ENCODE peak calls at places on chromosomes 3 and 15, in nine cellular contexts. L, G, B, M, I, W, P, V and S are unnamed samples.

GRCh38 chr3:166257715-166258114 is 420.5 kb upstream of the BCHE start:
- DNase-seq in L (peak), G (no peak), B (no peak), M (no peak), I (no peak), W (no peak), P (no peak), V (no peak), S (no peak)

GRCh38 chr3:159319156-159319555 is 517.3 kb downstream of the MFSD1 start:
- DNase-seq in L (no peak), G (no peak), B (no peak), M (no peak), I (no peak), W (no peak), P (no peak), V (no peak), S (no peak)

GRCh38 chr3:160400048-160400630 is 689 bp downstream of the SMC4 start:
- DNase-seq in L (peak), G (no peak), B (peak), M (peak), I (peak), W (peak), P (peak), V (peak), S (peak)

GRCh38 chr3:165667676-165668075 is 169.5 kb downstream of the BCHE start:
- DNase-seq in L (no peak), G (no peak), B (no peak), M (no peak), I (no peak), W (no peak), P (no peak), V (no peak), S (no peak)

GRCh38 chr3:62749130-62749529 is 126.1 kb downstream of the CADPS start:
- DNase-seq in L (no peak), G (no peak), B (no peak), M (no peak), I (no peak), W (no peak), P (no peak), V (no peak), S (no peak)

GRCh38 chr3:115436767-115437301 is 186.5 kb upstream of the GAP43 start:
- DNase-seq in L (no peak), G (peak), B (no peak), M (no peak), I (peak), W (no peak), P (no peak), V (peak), S (no peak)

GRCh38 chr3:175932586-175932985 is 1073.5 kb downstream of the NAALADL2 start:
- DNase-seq in L (no peak), G (no peak), B (no peak), M (no peak), I (peak), W (no peak), P (no peak), V (no peak), S (no peak)

GRCh38 chr3:169060037-169060436 is 603.5 kb downstream of the MECOM start:
- DNase-seq in L (no peak), G (no peak), B (no peak), M (no peak), I (peak), W (no peak), P (no peak), V (no peak), S (no peak)

GRCh38 chr3:8571256-8571655 is 69.6 kb downstream of the LMCD1 start:
- DNase-seq in L (no peak), G (no peak), B (no peak), M (no peak), I (no peak), W (no peak), P (no peak), V (no peak), S (no peak)

GRCh38 chr3:113552851-113553250 is 20.5 kb downstream of the SIDT1 start:
- DNase-seq in L (no peak), G (no peak), B (no peak), M (peak), I (peak), W (no peak), P (peak), V (peak), S (no peak)

GRCh38 chr3:39196671-39197446 is 4.5 kb upstream of the XIRP1 start:
- DNase-seq in L (no peak), G (no peak), B (no peak), M (no peak), I (peak), W (no peak), P (no peak), V (no peak), S (no peak)

GRCh38 chr3:15014606-15015328 is 50.3 kb downstream of the MRPS25 start:
- DNase-seq in L (no peak), G (no peak), B (no peak), M (no peak), I (no peak), W (no peak), P (no peak), V (no peak), S (no peak)

GRCh38 chr3:28322464-28322863 is 26.1 kb upstream of the ZCWPW2 start:
- DNase-seq in L (no peak), G (no peak), B (no peak), M (no peak), I (peak), W (no peak), P (no peak), V (no peak), S (no peak)

GRCh38 chr3:108100906-108101305 is 10.1 kb upstream of the CD47 start:
- DNase-seq in L (no peak), G (no peak), B (no peak), M (peak), I (no peak), W (no peak), P (no peak), V (no peak), S (no peak)

DNA sequence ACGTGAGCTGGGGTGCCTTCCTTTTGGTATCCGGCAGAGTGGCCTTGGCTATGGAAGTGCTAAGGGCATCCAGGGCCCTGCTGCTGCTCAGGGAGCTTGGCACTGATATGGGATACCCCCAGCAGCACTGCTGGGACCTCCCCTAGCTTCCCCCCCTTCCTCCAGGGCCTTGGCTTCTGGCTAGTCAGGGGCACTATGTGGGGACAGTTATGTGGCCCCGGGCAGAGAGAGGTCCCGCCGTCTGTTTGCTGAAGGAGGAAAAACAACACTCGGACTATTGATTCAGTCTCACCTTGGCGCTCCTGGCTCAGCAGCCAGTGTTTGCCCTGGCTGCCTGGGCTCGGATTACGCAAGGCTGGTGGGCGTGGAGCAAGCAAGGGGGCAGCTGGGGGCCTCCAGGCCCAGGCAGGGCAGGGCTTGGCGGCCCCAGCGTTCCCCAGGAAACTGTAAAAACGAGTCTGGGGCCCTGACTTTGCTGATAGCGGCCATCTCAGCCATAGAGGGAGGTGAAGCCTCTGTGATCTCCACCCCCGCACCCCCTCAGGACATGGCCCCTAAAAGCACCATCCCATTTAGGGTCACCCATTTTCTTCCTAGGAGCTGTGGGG is 5.7 kb downstream of the FURIN start:
- DNase-seq in L (no peak), G (no peak), B (no peak), M (no peak), I (peak), W (peak), P (no peak), V (peak), S (peak)
- H3K27ac ChIP-seq in L (no peak), G (peak), B (peak), M (peak), I (peak), W (peak), P (no peak), V (peak), S (peak)

GRCh38 chr3:155393316-155393715 is 99.8 kb upstream of the STRIT1 start:
- DNase-seq in L (no peak), G (no peak), B (no peak), M (no peak), I (no peak), W (no peak), P (no peak), V (no peak), S (no peak)
- H3K27ac ChIP-seq in L (no peak), G (no peak), B (no peak), M (no peak), I (no peak), W (no peak), P (no peak), V (no peak), S (no peak)

GRCh38 chr15:48643776-48644497 is 1.6 kb downstream of the FBN1 start:
- DNase-seq in L (no peak), G (no peak), B (no peak), M (no peak), I (peak), W (no peak), P (no peak), V (no peak), S (no peak)
- H3K27ac ChIP-seq in L (peak), G (peak), B (peak), M (no peak), I (no peak), W (peak), P (no peak), V (no peak), S (peak)

GRCh38 chr3:43291546-43291945 is 5.2 kb downstream of the SNRK start:
- DNase-seq in L (no peak), G (no peak), B (no peak), M (no peak), I (no peak), W (no peak), P (no peak), V (no peak), S (no peak)
- H3K27ac ChIP-seq in L (no peak), G (no peak), B (no peak), M (no peak), I (no peak), W (peak), P (peak), V (no peak), S (no peak)

GRCh38 chr15:37017031-37017625 is 83.2 kb downstream of the MEIS2 start:
- DNase-seq in L (no peak), G (no peak), B (no peak), M (no peak), I (peak), W (no peak), P (no peak), V (no peak), S (no peak)
- H3K27ac ChIP-seq in L (no peak), G (no peak), B (no peak), M (peak), I (peak), W (peak), P (no peak), V (no peak), S (no peak)

DNA sequence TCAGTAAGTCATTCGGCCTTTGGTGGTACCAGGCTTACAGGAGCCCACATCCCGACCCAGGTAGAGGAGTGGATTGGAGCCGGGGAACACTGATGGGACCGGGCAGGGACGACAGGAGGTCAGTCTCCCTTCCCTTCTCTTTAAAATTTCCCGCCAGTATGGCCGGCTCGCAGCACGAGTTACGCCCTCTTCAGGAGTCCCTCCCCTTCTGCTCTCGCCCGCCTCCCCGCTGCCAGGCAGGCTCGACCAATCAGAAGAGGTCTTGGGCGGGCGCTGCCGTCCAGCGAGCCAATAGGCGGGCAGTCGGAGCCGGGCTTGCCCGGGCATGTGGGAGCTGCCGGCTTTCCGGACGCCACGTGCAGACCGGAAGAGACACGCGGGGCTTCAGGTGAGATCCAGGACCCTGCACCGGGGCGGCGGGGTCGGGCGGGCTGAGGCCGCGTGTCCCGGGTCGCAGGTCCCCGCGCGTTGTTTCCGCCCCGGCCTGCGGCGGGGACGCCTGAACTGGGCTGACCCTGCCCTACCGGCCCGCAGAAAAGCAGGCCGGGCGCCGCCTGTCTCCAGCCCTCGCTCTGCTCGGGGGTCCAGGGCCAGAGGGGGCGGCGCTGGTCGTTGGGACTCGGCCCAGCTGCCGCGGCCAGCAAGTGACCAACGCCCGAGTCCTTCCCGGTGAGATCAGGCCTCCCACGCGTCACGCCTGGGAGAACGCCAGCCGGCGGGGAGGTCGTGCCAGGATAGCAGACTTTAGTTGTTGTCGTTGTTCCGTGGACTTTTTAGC is at the start of gene AEN:
- DNase-seq in L (peak), G (peak), B (peak), M (peak), I (peak), W (peak), P (peak), V (peak), S (peak)
- H3K27ac ChIP-seq in L (peak), G (peak), B (no peak), M (peak), I (peak), W (peak), P (peak), V (peak), S (peak)

GRCh38 chr3:125512135-125512920 is 7.7 kb downstream of the SNX4 start:
- DNase-seq in L (no peak), G (peak), B (no peak), M (peak), I (peak), W (no peak), P (no peak), V (no peak), S (no peak)
- H3K27ac ChIP-seq in L (no peak), G (no peak), B (no peak), M (no peak), I (no peak), W (no peak), P (no peak), V (no peak), S (no peak)

GRCh38 chr15:41778503-41778902 is 4.2 kb downstream of the MAPKBP1 start:
- DNase-seq in L (no peak), G (no peak), B (no peak), M (no peak), I (no peak), W (no peak), P (no peak), V (no peak), S (no peak)

GRCh38 chr15:41780727-41781126 is 6.4 kb downstream of the MAPKBP1 start:
- DNase-seq in L (no peak), G (no peak), B (no peak), M (no peak), I (no peak), W (no peak), P (no peak), V (no peak), S (no peak)

GRCh38 chr15:41780266-41780665 is 6.0 kb downstream of the MAPKBP1 start:
- DNase-seq in L (no peak), G (no peak), B (no peak), M (no peak), I (no peak), W (no peak), P (no peak), V (no peak), S (no peak)

GRCh38 chr15:41777421-41777973 is 3.2 kb downstream of the MAPKBP1 start:
- DNase-seq in L (no peak), G (no peak), B (no peak), M (no peak), I (peak), W (no peak), P (no peak), V (no peak), S (no peak)

DNA sequence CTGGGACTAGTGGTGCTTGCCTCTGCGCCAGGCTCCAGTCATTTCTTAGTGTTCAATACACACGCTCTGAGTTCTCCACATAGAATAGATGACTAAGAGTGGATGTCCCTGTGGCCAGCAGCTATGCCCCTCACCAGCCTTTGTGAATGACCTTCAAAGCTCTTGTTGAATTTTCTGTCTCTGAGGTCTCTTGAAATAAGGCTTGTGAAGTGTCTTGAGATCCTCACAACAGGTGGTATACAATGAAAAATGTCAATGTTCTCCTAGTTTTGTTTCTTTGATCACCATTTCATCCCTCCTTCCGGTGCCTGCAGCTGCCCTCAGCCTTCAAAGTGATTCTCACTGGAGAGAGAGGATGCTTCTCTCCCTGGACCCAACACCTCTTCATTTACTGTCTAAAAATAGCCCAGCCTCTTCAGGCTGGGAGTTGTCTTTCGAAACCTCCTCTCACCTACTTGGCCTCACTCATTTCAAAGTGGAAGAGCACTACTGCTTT is 5.4 kb downstream of the MAPKBP1 start:
- DNase-seq in L (no peak), G (no peak), B (no peak), M (no peak), I (no peak), W (no peak), P (no peak), V (no peak), S (no peak)
- H3K27ac ChIP-seq in L (peak), G (peak), B (peak), M (peak), I (no peak), W (peak), P (no peak), V (no peak), S (peak)

DNA sequence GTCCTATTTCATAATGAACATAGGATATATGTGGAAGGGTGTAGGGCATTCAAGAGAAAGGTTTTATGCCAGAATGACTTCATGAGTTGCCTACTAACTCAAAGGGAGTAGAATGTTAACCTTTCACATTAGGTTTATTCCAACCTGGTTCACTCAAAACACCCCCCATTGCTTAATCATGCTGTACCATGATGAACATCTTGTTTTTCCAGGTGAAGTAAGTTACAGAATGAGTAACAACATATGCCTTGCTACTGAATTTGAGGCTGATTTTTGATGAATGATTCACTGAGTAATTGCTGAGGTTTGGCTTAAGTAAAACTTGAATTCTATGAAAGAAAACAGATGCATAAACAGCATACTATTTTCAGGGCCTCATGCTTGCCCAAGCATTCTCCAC is 5.9 kb upstream of the CLDN16 start:
- DNase-seq in L (no peak), G (peak), B (no peak), M (no peak), I (peak), W (no peak), P (no peak), V (no peak), S (no peak)
- H3K27ac ChIP-seq in L (no peak), G (no peak), B (no peak), M (no peak), I (peak), W (no peak), P (no peak), V (no peak), S (no peak)

GRCh38 chr3:177294221-177294620 is 96.9 kb upstream of the TBL1XR1 start:
- DNase-seq in L (peak), G (peak), B (no peak), M (no peak), I (peak), W (no peak), P (no peak), V (no peak), S (peak)

GRCh38 chr3:177290633-177291032 is 93.4 kb upstream of the TBL1XR1 start:
- DNase-seq in L (no peak), G (no peak), B (no peak), M (no peak), I (no peak), W (no peak), P (no peak), V (no peak), S (no peak)

GRCh38 chr3:177300039-177300833 is 103.0 kb upstream of the TBL1XR1 start:
- DNase-seq in L (peak), G (no peak), B (no peak), M (no peak), I (peak), W (peak), P (no peak), V (no peak), S (no peak)

GRCh38 chr3:177299250-177299649 is 102.0 kb upstream of the TBL1XR1 start:
- DNase-seq in L (no peak), G (no peak), B (no peak), M (no peak), I (no peak), W (no peak), P (no peak), V (no peak), S (no peak)

GRCh38 chr3:177295116-177295515 is 97.8 kb upstream of the TBL1XR1 start:
- DNase-seq in L (no peak), G (peak), B (no peak), M (no peak), I (peak), W (peak), P (no peak), V (no peak), S (no peak)
- H3K27ac ChIP-seq in L (no peak), G (no peak), B (no peak), M (no peak), I (peak), W (peak), P (no peak), V (no peak), S (no peak)